ENCODE peak calls at places on chromosome 6, in eight cellular contexts. W is brain microvascular endothelial cell; X is dorsolateral prefrontal cortex; A is left ventricle myocardium inferior; Z is effector memory CD4-positive, alpha-beta T cell; D is fibroblast of lung; L is cardiac muscle cell; O is left lung. P is an unnamed sample.

GRCh38 chr6:151506761-151507160 is 12.9 kb downstream of the CCDC170 start:
- DNase-seq in W (no peak), X (no peak), A (no peak), Z (no peak), D (no peak), L (no peak), O (no peak), P (no peak)

GRCh38 chr6:145310116-145310515 is 425.2 kb downstream of the EPM2A start:
- DNase-seq in W (no peak), X (no peak), A (no peak), Z (no peak), D (peak; percentile 49), L (no peak), O (no peak), P (no peak)

GRCh38 chr6:3361312-3362037 is 95.4 kb downstream of the SLC22A23 start:
- DNase-seq in W (no peak), X (no peak), A (no peak), Z (no peak), D (no peak), L (no peak), O (no peak), P (no peak)

GRCh38 chr6:136262940-136263339 is 12.8 kb upstream of the MTFR2 start:
- DNase-seq in W (no peak), X (no peak), A (no peak), Z (no peak), D (no peak), L (no peak), O (no peak), P (no peak)

GRCh38 chr6:94361304-94362060 is 942.1 kb upstream of the EPHA7 start:
- DNase-seq in W (no peak), X (no peak), A (no peak), Z (no peak), D (no peak), L (no peak), O (no peak), P (no peak)

GRCh38 chr6:44925100-44925739 is 402.9 kb upstream of the RUNX2 start:
- DNase-seq in W (peak; percentile 68), X (no peak), A (no peak), Z (peak; percentile 17), D (no peak), L (peak; percentile 6), O (no peak), P (no peak)

GRCh38 chr6:118562959-118563358 is 14.9 kb downstream of the PLN start:
- DNase-seq in W (no peak), X (no peak), A (no peak), Z (no peak), D (no peak), L (no peak), O (no peak), P (no peak)

GRCh38 chr6:14074723-14075503 is 42.7 kb upstream of the CD83 start:
- DNase-seq in W (peak; percentile 16), X (no peak), A (no peak), Z (no peak), D (peak; percentile 50), L (peak; percentile 27), O (no peak), P (no peak)

GRCh38 chr6:2503816-2504494 is 246.8 kb downstream of the MYLK4 start:
- DNase-seq in W (peak; percentile 68), X (no peak), A (no peak), Z (no peak), D (peak; percentile 51), L (no peak), O (no peak), P (no peak)

GRCh38 chr6:44494011-44494501 is 106.5 kb downstream of the CDC5L start:
- DNase-seq in W (peak; percentile 46), X (no peak), A (no peak), Z (no peak), D (peak; percentile 55), L (no peak), O (no peak), P (no peak)

GRCh38 chr6:127192911-127193503 is 73.7 kb upstream of the RNF146 start:
- DNase-seq in W (no peak), X (no peak), A (no peak), Z (no peak), D (peak; percentile 90), L (no peak), O (no peak), P (no peak)

DNA sequence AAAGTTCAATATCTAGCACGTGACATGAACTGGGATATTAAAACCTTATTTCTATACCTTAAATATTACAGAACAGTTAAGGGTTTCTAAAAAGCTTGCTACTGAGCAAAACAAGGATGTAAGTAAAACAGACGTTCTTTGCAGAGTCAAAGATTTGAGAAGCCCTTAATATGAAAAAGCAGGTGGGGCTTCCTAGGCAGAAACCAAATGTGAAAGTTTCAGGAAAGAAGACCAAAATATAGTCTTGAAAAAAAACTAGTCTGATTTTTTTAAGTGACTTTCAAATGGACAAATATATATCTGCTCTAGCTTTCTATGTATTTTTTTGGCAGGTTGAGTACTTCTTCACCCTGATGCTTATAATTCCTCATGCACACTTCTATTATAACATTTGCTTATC is 63.1 kb downstream of the TNFRSF21 start:
- DNase-seq in W (no peak), X (no peak), A (no peak), Z (no peak), D (no peak), L (no peak), O (no peak), P (no peak)
- H3K27ac ChIP-seq in W (no peak overlapping the region), X (no peak overlapping the region), A (peak overlapping the region; percentile 67), Z (no peak overlapping the region), D (no peak overlapping the region), L (no peak overlapping the region), O (no peak overlapping the region), P (peak overlapping the region; percentile 18)

DNA sequence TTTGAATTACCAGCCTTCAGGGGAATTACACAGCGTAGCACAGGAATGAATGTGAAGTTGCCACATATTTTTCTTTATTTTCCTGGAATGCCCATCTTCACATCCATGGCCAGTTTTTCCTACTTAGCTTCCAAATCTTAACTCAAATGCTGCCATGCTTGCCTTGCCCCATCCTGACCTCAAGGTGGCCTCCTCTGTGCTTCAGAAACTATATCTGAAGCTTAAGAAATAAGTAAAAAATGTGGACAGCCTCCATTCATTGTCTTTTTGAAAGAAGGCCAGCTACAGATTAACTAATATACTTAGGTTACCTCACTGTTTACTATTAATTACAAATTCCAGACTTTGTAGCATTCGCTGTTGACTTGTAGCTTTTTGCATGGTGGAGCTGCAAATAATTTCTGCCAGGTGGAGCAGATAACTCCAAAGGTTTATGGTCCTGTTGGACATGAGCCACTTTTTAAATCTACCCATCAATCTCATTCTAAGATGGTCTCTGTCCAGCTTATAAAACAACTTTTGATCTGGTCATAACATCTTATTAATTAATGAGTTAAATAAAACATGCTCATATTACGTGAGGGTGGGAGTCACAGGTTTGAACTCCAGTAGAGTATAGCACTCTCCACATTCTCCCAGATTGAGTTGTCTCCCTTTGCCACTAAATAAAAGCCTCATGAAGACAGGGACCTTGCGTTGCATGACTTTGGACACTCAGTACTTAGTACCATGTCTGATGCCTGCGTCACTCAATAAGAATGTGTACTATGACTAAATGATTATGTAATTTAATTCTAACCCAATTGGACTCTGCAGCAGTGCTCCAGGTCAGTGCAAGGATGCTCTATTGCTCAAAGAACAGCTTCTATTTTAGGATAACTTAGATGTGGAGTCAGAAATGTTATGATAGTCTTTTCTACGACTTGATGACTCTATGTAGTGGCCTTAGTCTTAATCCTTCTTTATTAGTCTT is 678.6 kb upstream of the CITED2 start:
- DNase-seq in W (peak; percentile 51), X (no peak), A (no peak), Z (no peak), D (peak; percentile 55), L (peak; percentile 26), O (no peak), P (no peak)
- H3K27ac ChIP-seq in W (peak overlapping the region; percentile 92), X (no peak overlapping the region), A (no peak overlapping the region), Z (no peak overlapping the region), D (peak overlapping the region; percentile 80), L (no peak overlapping the region), O (no peak overlapping the region), P (no peak overlapping the region)

GRCh38 chr6:105862936-105863603 is 223.1 kb upstream of the PRDM1 start:
- DNase-seq in W (no peak), X (no peak), A (no peak), Z (no peak), D (no peak), L (no peak), O (no peak), P (no peak)
- H3K27ac ChIP-seq in W (no peak overlapping the region), X (no peak overlapping the region), A (no peak overlapping the region), Z (no peak overlapping the region), D (no peak overlapping the region), L (no peak overlapping the region), O (no peak overlapping the region), P (no peak overlapping the region)

GRCh38 chr6:31049518-31049917 is 39.2 kb downstream of the MUC22 start:
- DNase-seq in W (no peak), X (no peak), A (no peak), Z (no peak), D (peak; percentile 17), L (no peak), O (no peak), P (no peak)
- H3K27ac ChIP-seq in W (no peak overlapping the region), X (no peak overlapping the region), A (no peak overlapping the region), Z (no peak overlapping the region), D (no peak overlapping the region), L (no peak overlapping the region), O (no peak overlapping the region), P (no peak overlapping the region)

GRCh38 chr6:33199687-33200233 is 705 bp downstream of the RXRB start:
- DNase-seq in W (peak; percentile 31), X (no peak), A (peak; percentile 77), Z (no peak), D (peak; percentile 64), L (peak; percentile 85), O (peak; percentile 94), P (peak; percentile 86)
- H3K27ac ChIP-seq in W (peak overlapping the region; percentile 95), X (peak overlapping the region; percentile 100), A (peak overlapping the region; percentile 99), Z (peak overlapping the region; percentile 97), D (peak overlapping the region; percentile 94), L (peak overlapping the region; percentile 95), O (peak overlapping the region; percentile 95), P (peak overlapping the region; percentile 97)

DNA sequence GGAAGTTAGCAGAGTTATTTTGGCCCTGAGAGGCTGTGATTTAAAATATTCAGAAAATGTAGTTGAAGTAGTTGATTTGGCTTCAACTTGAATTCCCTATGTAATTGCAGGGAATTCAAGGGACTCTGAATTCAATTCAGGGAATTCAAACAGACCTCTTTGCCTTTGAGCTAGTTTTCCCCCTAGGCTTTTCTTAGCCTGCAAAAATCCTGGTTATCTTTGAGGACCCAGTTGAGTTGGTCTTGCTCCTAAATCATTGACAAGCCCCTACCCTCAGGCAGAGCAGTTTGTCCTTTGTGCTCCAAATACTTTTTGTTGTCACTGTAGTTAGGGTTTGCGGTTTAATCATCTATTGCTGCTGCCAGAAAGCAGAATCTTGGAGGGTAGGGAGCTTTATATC is 20.4 kb downstream of the GCNT2 start:
- DNase-seq in W (no peak), X (no peak), A (no peak), Z (no peak), D (no peak), L (no peak), O (no peak), P (no peak)
- H3K27ac ChIP-seq in W (no peak overlapping the region), X (no peak overlapping the region), A (peak overlapping the region; percentile 49), Z (no peak overlapping the region), D (no peak overlapping the region), L (peak overlapping the region; percentile 12), O (no peak overlapping the region), P (no peak overlapping the region)